ENCODE peak calls at places on chromosomes 11 and 22, in ten cellular contexts. T, B, J, G, I, A, Q, C, X and Z are unnamed samples.

GRCh38 chr11:122178795-122179194 is 62.8 kb upstream of the BLID start:
- DNase-seq in Q (no peak), C (no peak), T (no peak), B (no peak), G (no peak), A (no peak), J (no peak), I (peak), X (no peak), Z (no peak)

GRCh38 chr22:24965822-24966626 is 13.5 kb downstream of the KIAA1671 start:
- DNase-seq in I (no peak), J (no peak), G (peak), C (no peak), T (peak), Q (no peak), A (no peak), B (no peak), X (peak), Z (peak)

GRCh38 chr11:19225599-19225998 is 15.1 kb downstream of the E2F8 start:
- DNase-seq in I (no peak), A (no peak), B (no peak), C (no peak), Q (no peak), J (no peak), X (no peak), G (no peak), T (no peak), Z (no peak)

GRCh38 chr22:41725510-41726110 is 26.3 kb downstream of the MEI1 start:
- DNase-seq in T (no peak), G (no peak), J (no peak), Q (no peak), C (peak), I (no peak), X (no peak), B (no peak), A (no peak), Z (no peak)

GRCh38 chr22:34070051-34070450 is 149.8 kb upstream of the LARGE1 start:
- DNase-seq in J (no peak), I (no peak), B (no peak), T (no peak), G (no peak), Q (no peak), C (no peak), X (no peak), A (no peak), Z (no peak)

GRCh38 chr11:78798567-78799170 is 224.0 kb upstream of the NARS2 start:
- DNase-seq in A (peak), B (peak), Q (peak), J (no peak), T (peak), C (peak), I (peak), G (peak), X (peak), Z (peak)

GRCh38 chr22:48205790-48206189 is 1443.3 kb downstream of the TBC1D22A start:
- DNase-seq in Q (no peak), A (no peak), J (no peak), G (no peak), T (no peak), X (no peak), C (no peak), B (no peak), I (no peak), Z (no peak)

GRCh38 chr11:121391914-121392313 is 60.2 kb upstream of the SORL1 start:
- DNase-seq in A (no peak), I (peak), X (no peak), G (peak), B (peak), T (peak), C (no peak), J (no peak), Q (no peak), Z (no peak)

GRCh38 chr11:79375818-79376550 is 64.8 kb downstream of the TENM4 start:
- DNase-seq in Q (no peak), B (no peak), T (no peak), J (no peak), G (no peak), X (no peak), A (no peak), I (no peak), C (no peak), Z (no peak)

GRCh38 chr11:68338041-68338800 is 25.8 kb downstream of the LRP5 start:
- DNase-seq in J (no peak), I (peak), X (no peak), C (peak), B (peak), G (no peak), T (no peak), Q (no peak), A (no peak), Z (no peak)

GRCh38 chr22:44205713-44206645 is 25.3 kb downstream of the PARVG start:
- DNase-seq in I (no peak), B (peak), C (no peak), A (no peak), X (no peak), T (no peak), Q (no peak), G (no peak), J (no peak), Z (no peak)

GRCh38 chr11:5865826-5866225 is 8.3 kb upstream of the OR52E8 start:
- DNase-seq in J (no peak), T (no peak), A (no peak), I (no peak), C (no peak), B (no peak), G (no peak), X (no peak), Q (no peak), Z (no peak)

GRCh38 chr11:10526974-10527918 is 13.7 kb downstream of the RNF141 start:
- DNase-seq in Q (no peak), T (peak), C (peak), G (no peak), X (no peak), A (no peak), I (no peak), B (no peak), J (no peak), Z (no peak)

GRCh38 chr11:128365044-128365443 is 222.3 kb downstream of the ETS1 start:
- DNase-seq in B (no peak), A (no peak), G (peak), T (no peak), Q (no peak), J (no peak), I (peak), C (peak), X (no peak), Z (no peak)

GRCh38 chr11:18802381-18803257 is 11.0 kb upstream of the PTPN5 start:
- DNase-seq in A (peak), B (no peak), C (peak), T (peak), G (peak), J (peak), I (peak), Q (peak), X (no peak), Z (no peak)

GRCh38 chr11:44269369-44270351 is 40.3 kb downstream of the ALX4 start:
- DNase-seq in X (no peak), I (peak), B (peak), J (no peak), Q (no peak), C (peak), A (no peak), T (no peak), G (no peak), Z (no peak)

GRCh38 chr11:72970557-72971118 is 156.4 kb downstream of the ATG16L2 start:
- DNase-seq in T (no peak), C (no peak), Q (no peak), X (no peak), I (no peak), G (no peak), A (no peak), J (no peak), B (no peak), Z (no peak)